ENCODE peak calls at places on chromosomes 2 and 18, in nine cellular contexts. U is choroid plexus epithelial cell, Y is epithelial cell of proximal tubule, O is LoVo, B is brain microvascular endothelial cell, D is GM12892, H is NB4, P is NCI-H1436, K is astrocyte of the spinal cord. Z is an unnamed sample.

GRCh38 chr2:173652731-173653426 is 298.2 kb downstream of the CDCA7 start:
- DNase-seq in P (no peak), B (peak), Y (peak), H (no peak), U (peak), K (peak), D (no peak), O (peak), Z (peak)

GRCh38 chr18:54790109-54790508 is 38.2 kb upstream of the RAB27B start:
- DNase-seq in Y (no peak), H (no peak), K (no peak), D (no peak), B (no peak), O (no peak), P (no peak), U (no peak), Z (no peak)

GRCh38 chr2:118492335-118492734 is 355.1 kb downstream of the EN1 start:
- DNase-seq in O (no peak), D (no peak), Y (no peak), K (peak), P (no peak), H (peak), U (peak), B (peak), Z (no peak)

GRCh38 chr2:67514515-67514914 is 117.4 kb downstream of the ETAA1 start:
- DNase-seq in O (no peak), K (peak), P (no peak), Y (no peak), U (peak), B (no peak), D (no peak), H (no peak), Z (no peak)

GRCh38 chr2:222514901-222515300 is 90.6 kb downstream of the SGPP2 start:
- DNase-seq in Y (no peak), O (no peak), P (no peak), U (no peak), H (no peak), K (no peak), D (no peak), B (no peak), Z (no peak)

GRCh38 chr2:61135510-61135909 is 26.5 kb upstream of the C2orf74 start:
- DNase-seq in B (peak), U (peak), H (peak), Y (no peak), K (peak), P (no peak), O (peak), D (no peak), Z (no peak)

GRCh38 chr2:17813742-17814458 is 2.4 kb upstream of the MSGN1 start:
- DNase-seq in U (peak), B (peak), D (peak), Y (no peak), H (peak), K (peak), O (no peak), P (no peak), Z (no peak)

GRCh38 chr2:205721057-205721767 is 38.9 kb downstream of the NRP2 start:
- DNase-seq in Y (no peak), O (no peak), D (no peak), H (peak), U (no peak), K (no peak), B (no peak), P (no peak), Z (no peak)

GRCh38 chr2:111118455-111119003 is 2.2 kb upstream of the BCL2L11 start:
- DNase-seq in U (no peak), Y (no peak), H (no peak), B (no peak), P (no peak), O (no peak), D (no peak), K (no peak), Z (no peak)

GRCh38 chr2:240503848-240504247 is 53.9 kb downstream of the ANKMY1 start:
- DNase-seq in P (no peak), O (no peak), Y (no peak), U (no peak), K (no peak), D (no peak), H (no peak), B (no peak), Z (no peak)

GRCh38 chr2:239822146-239822945 is 202.8 kb downstream of the NDUFA10 start:
- DNase-seq in K (no peak), U (no peak), Y (no peak), P (no peak), O (no peak), H (peak), B (no peak), D (no peak), Z (no peak)

GRCh38 chr2:128436498-128437180 is 118.0 kb upstream of the HS6ST1 start:
- DNase-seq in Y (no peak), P (no peak), U (no peak), D (no peak), B (no peak), K (no peak), O (no peak), H (no peak), Z (no peak)

GRCh38 chr2:212968284-212969081 is 182.9 kb downstream of the IKZF2 start:
- DNase-seq in D (no peak), K (no peak), H (no peak), O (no peak), P (no peak), B (no peak), U (peak), Y (peak), Z (no peak)

GRCh38 chr2:225841314-225841713 is 441.8 kb downstream of the NYAP2 start:
- DNase-seq in B (no peak), Y (no peak), H (no peak), D (no peak), O (no peak), U (peak), K (peak), P (no peak), Z (no peak)

GRCh38 chr2:15458277-15458676 is 102.9 kb downstream of the NBAS start:
- DNase-seq in O (no peak), B (no peak), U (no peak), D (no peak), K (no peak), P (no peak), H (no peak), Y (no peak), Z (no peak)

GRCh38 chr2:97739020-97739892 is 25.9 kb downstream of the ZAP70 start:
- DNase-seq in K (no peak), B (no peak), P (no peak), U (no peak), Y (no peak), H (no peak), D (no peak), O (no peak), Z (no peak)

GRCh38 chr18:8615397-8616025 is 6.3 kb downstream of the RAB12 start:
- DNase-seq in U (peak), B (peak), O (no peak), Y (no peak), H (peak), P (peak), K (peak), D (no peak), Z (peak)

GRCh38 chr2:239561448-239562001 is 160.7 kb upstream of the HDAC4 start:
- DNase-seq in B (peak), K (no peak), P (no peak), U (peak), Y (no peak), D (no peak), O (no peak), H (no peak), Z (no peak)

GRCh38 chr2:129377078-129377469 is 602.4 kb upstream of the RAB6C start:
- DNase-seq in U (no peak), P (no peak), Y (no peak), D (no peak), H (no peak), B (no peak), O (no peak), K (no peak), Z (no peak)

GRCh38 chr2:69689466-69689865 is 45.9 kb upstream of the AAK1 start:
- DNase-seq in K (no peak), D (no peak), Y (no peak), P (no peak), B (no peak), H (no peak), O (no peak), U (no peak), Z (no peak)

GRCh38 chr2:180604077-180604476 is 376.3 kb upstream of the UBE2E3 start:
- DNase-seq in H (peak), O (no peak), Y (no peak), B (peak), D (no peak), K (no peak), P (no peak), U (peak), Z (no peak)

GRCh38 chr18:49666045-49666444 is 104.2 kb downstream of the LIPG start:
- DNase-seq in Y (no peak), U (peak), H (peak), D (no peak), O (no peak), B (peak), P (no peak), K (peak), Z (no peak)

Z was measured in PC-9.